ENCODE peak calls at places on chromosomes 3 and 15, in eight cellular contexts. J, G, M, Z, P, D, E and S are unnamed samples.

GRCh38 chr3:175585898-175586297 is 726.8 kb downstream of the NAALADL2 start:
- DNase-seq in J (no peak), G (no peak), M (no peak), Z (no peak), P (no peak), D (peak), E (no peak), S (no peak)

GRCh38 chr3:73024836-73025235 is 28.2 kb downstream of the PPP4R2 start:
- DNase-seq in J (no peak), G (no peak), M (no peak), Z (no peak), P (no peak), D (no peak), E (no peak), S (no peak)

GRCh38 chr3:146217324-146217723 is 33.6 kb downstream of the PLSCR4 start:
- DNase-seq in J (no peak), G (no peak), M (no peak), Z (no peak), P (no peak), D (peak), E (no peak), S (no peak)

GRCh38 chr3:43783987-43784639 is 93.4 kb downstream of the ABHD5 start:
- DNase-seq in J (no peak), G (no peak), M (no peak), Z (no peak), P (no peak), D (no peak), E (no peak), S (no peak)

GRCh38 chr3:125381743-125382142 is 6.6 kb upstream of the ZNF148 start:
- DNase-seq in J (no peak), G (no peak), M (no peak), Z (no peak), P (no peak), D (peak), E (peak), S (no peak)

GRCh38 chr15:62740141-62741004 is 302.2 kb upstream of the TPM1 start:
- DNase-seq in J (no peak), G (no peak), M (no peak), Z (peak), P (no peak), D (no peak), E (no peak), S (no peak)

GRCh38 chr15:73897441-73898261 is 24.3 kb downstream of the TBC1D21 start:
- DNase-seq in J (peak), G (peak), M (peak), Z (no peak), P (peak), D (peak), E (peak), S (peak)

GRCh38 chr3:12135029-12135634 is 23.6 kb downstream of the TIMP4 start:
- DNase-seq in J (peak), G (peak), M (peak), Z (peak), P (peak), D (peak), E (peak), S (peak)

GRCh38 chr3:159740054-159740453 is 248.6 kb upstream of the IL12A start:
- DNase-seq in J (no peak), G (no peak), M (no peak), Z (no peak), P (no peak), D (no peak), E (no peak), S (no peak)

GRCh38 chr15:76286231-76286879 is 24.9 kb downstream of the ETFA start:
- DNase-seq in J (no peak), G (no peak), M (peak), Z (no peak), P (no peak), D (peak), E (no peak), S (no peak)

GRCh38 chr3:66342717-66343373 is 122.0 kb downstream of the SLC25A26 start:
- DNase-seq in J (no peak), G (no peak), M (no peak), Z (no peak), P (no peak), D (no peak), E (no peak), S (no peak)

GRCh38 chr3:122092460-122093165 is 37.5 kb downstream of the CD86 start:
- DNase-seq in J (peak), G (peak), M (no peak), Z (no peak), P (peak), D (peak), E (no peak), S (peak)

GRCh38 chr3:43759297-43759782 is 68.6 kb downstream of the ABHD5 start:
- DNase-seq in J (peak), G (no peak), M (no peak), Z (no peak), P (no peak), D (peak), E (no peak), S (no peak)

GRCh38 chr3:71104090-71104489 is 479.4 kb downstream of the FOXP1 start:
- DNase-seq in J (no peak), G (no peak), M (no peak), Z (no peak), P (no peak), D (peak), E (no peak), S (no peak)

GRCh38 chr3:9023191-9023590 is 59.9 kb upstream of the RAD18 start:
- DNase-seq in J (no peak), G (no peak), M (no peak), Z (no peak), P (no peak), D (no peak), E (no peak), S (no peak)

GRCh38 chr15:48718646-48719045 is 73.1 kb upstream of the FBN1 start:
- DNase-seq in J (peak), G (no peak), M (no peak), Z (no peak), P (no peak), D (peak), E (no peak), S (no peak)

GRCh38 chr3:5479229-5479799 is 291.8 kb downstream of the EDEM1 start:
- DNase-seq in J (no peak), G (no peak), M (no peak), Z (no peak), P (peak), D (peak), E (no peak), S (no peak)

GRCh38 chr3:114519415-114519814 is 225.6 kb downstream of the TIGIT start:
- DNase-seq in J (peak), G (no peak), M (no peak), Z (no peak), P (no peak), D (peak), E (no peak), S (peak)

GRCh38 chr3:13850161-13850945 is 29.5 kb downstream of the WNT7A start:
- DNase-seq in J (no peak), G (no peak), M (no peak), Z (no peak), P (no peak), D (peak), E (no peak), S (peak)

GRCh38 chr3:78506581-78507195 is 1261.1 kb downstream of the ROBO1 start:
- DNase-seq in J (no peak), G (no peak), M (no peak), Z (no peak), P (no peak), D (no peak), E (no peak), S (no peak)

GRCh38 chr15:92733934-92734521 is 78.5 kb upstream of the FAM174B start:
- DNase-seq in J (peak), G (no peak), M (no peak), Z (no peak), P (no peak), D (peak), E (no peak), S (peak)

GRCh38 chr15:81297580-81298575 is 26.1 kb downstream of the STARD5 start:
- DNase-seq in J (no peak), G (peak), M (no peak), Z (no peak), P (peak), D (no peak), E (no peak), S (no peak)

DNA sequence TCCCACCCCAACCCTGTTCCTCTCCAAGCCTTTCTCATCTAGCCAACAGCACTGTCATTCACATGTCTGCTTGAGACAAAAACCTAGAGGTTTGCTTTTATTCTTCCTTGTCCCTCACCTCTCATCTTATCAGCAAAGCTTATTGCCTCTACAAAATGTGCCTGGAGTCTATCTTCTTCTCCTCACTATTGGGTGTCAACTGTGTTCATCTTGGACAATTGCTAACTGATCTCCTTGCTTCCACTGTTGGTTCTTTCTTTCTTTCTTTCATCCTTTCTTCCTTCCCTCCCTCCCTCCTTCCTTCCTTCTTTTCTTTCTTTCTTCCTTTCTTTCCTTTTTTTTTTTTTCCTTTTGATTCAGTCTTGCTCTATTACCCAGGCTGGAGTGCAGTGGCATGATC is 48.2 kb downstream of the FOXL2 start:
- DNase-seq in J (no peak), G (no peak), M (no peak), Z (no peak), P (no peak), D (no peak), E (no peak), S (no peak)
- H3K4me3 ChIP-seq in J (no peak), G (no peak), M (no peak), Z (no peak), P (no peak), D (no peak), E (no peak), S (no peak)

DNA sequence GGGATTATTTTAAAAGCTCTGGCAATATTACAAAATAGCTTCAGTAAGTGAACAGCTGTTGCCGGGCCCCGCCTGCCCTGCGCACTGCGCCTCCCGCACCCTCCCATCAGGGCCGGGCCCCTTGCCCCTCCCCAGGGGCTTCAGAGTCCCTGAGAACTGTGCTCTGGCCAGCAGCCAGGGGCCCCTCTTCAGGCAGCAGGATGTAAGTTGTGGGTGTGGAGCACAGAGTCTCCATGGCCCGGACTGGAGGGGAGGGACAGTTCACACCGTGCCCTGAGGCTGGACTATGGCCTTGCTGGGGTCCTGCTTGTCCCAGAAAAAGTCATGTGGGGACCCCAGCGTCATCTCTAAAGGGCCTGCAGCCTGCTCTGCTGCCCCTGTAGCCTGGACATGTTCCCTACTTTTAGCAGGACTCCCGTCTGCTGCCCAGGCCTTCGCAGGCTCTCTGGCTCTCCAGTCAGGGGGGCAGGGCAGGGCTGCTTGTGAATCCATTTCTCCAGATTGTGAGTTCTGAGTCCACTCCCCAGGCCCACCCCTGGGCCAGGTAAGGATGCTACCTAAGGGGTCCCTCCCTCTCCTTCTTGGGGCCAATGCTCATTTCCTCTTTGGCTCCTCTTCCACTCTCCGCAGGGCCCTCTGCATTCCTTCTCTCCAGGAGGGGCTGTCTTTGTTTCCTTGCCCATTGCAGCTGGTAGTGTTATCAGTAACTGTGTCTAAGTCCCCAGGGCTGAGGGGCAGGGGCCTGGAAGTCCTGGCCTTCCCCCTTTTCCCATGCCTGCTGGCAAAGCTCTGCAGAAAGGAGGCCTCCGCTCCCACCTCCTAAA is 12.8 kb upstream of the CACNA2D2 start:
- DNase-seq in J (peak), G (no peak), M (no peak), Z (peak), P (no peak), D (peak), E (no peak), S (peak)
- H3K4me3 ChIP-seq in J (peak), G (no peak), M (no peak), Z (peak), P (no peak), D (no peak), E (no peak), S (peak)

GRCh38 chr3:109572298-109572697 is 235.0 kb upstream of the DPPA4 start:
- DNase-seq in J (no peak), G (no peak), M (no peak), Z (no peak), P (no peak), D (no peak), E (no peak), S (no peak)
- H3K4me3 ChIP-seq in J (no peak), G (no peak), M (no peak), Z (no peak), P (no peak), D (no peak), E (no peak), S (no peak)

GRCh38 chr3:156285626-156286025 is 165.2 kb downstream of the KCNAB1 start:
- DNase-seq in J (no peak), G (no peak), M (no peak), Z (no peak), P (no peak), D (no peak), E (no peak), S (no peak)

GRCh38 chr3:156293566-156293965 is 173.2 kb downstream of the KCNAB1 start:
- DNase-seq in J (no peak), G (no peak), M (no peak), Z (no peak), P (no peak), D (no peak), E (no peak), S (no peak)

GRCh38 chr3:156291269-156292123 is 171.1 kb downstream of the KCNAB1 start:
- DNase-seq in J (peak), G (no peak), M (no peak), Z (no peak), P (peak), D (peak), E (no peak), S (no peak)

DNA sequence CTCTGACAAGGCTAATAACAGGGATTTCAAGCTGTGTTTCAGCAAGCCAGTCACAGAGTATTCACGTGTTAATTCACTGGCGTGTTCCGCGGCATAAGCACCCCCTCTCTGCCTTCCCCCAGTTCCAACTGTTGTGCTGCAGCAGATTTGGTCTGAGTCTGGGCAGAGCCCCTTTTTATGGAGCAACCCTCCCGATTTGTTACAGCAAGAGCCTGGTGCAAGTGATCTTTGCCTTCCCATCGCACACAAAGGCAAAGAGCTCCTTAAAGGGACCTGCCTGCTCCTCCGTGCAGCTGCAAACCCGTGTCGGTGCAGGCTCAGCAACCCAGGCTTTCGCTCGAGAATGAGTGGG is 170.5 kb downstream of the KCNAB1 start:
- DNase-seq in J (no peak), G (no peak), M (no peak), Z (no peak), P (no peak), D (no peak), E (no peak), S (no peak)
- H3K4me3 ChIP-seq in J (peak), G (no peak), M (no peak), Z (peak), P (no peak), D (peak), E (no peak), S (peak)

GRCh38 chr3:133886031-133886722 is 9.5 kb downstream of the RAB6B start:
- DNase-seq in J (no peak), G (no peak), M (no peak), Z (no peak), P (no peak), D (no peak), E (no peak), S (no peak)

GRCh38 chr3:133887075-133887950 is 8.4 kb downstream of the RAB6B start:
- DNase-seq in J (no peak), G (no peak), M (no peak), Z (no peak), P (no peak), D (no peak), E (no peak), S (peak)

GRCh38 chr3:133884547-133885240 is 11.0 kb downstream of the RAB6B start:
- DNase-seq in J (no peak), G (no peak), M (no peak), Z (no peak), P (no peak), D (no peak), E (no peak), S (no peak)

GRCh38 chr3:133883657-133884546 is 11.8 kb downstream of the RAB6B start:
- DNase-seq in J (no peak), G (no peak), M (no peak), Z (no peak), P (no peak), D (no peak), E (no peak), S (no peak)

GRCh38 chr3:133885241-133885711 is 10.4 kb downstream of the RAB6B start:
- DNase-seq in J (no peak), G (no peak), M (no peak), Z (no peak), P (no peak), D (no peak), E (no peak), S (no peak)
- H3K4me3 ChIP-seq in J (no peak), G (no peak), M (no peak), Z (no peak), P (no peak), D (no peak), E (no peak), S (no peak)

GRCh38 chr3:98979296-98979695 is 77.8 kb upstream of the DCBLD2 start:
- DNase-seq in J (no peak), G (no peak), M (no peak), Z (no peak), P (no peak), D (no peak), E (no peak), S (no peak)

GRCh38 chr3:98978068-98978811 is 76.7 kb upstream of the DCBLD2 start:
- DNase-seq in J (no peak), G (no peak), M (no peak), Z (no peak), P (no peak), D (no peak), E (no peak), S (no peak)

GRCh38 chr3:98982336-98982735 is 80.8 kb upstream of the DCBLD2 start:
- DNase-seq in J (no peak), G (no peak), M (no peak), Z (no peak), P (no peak), D (peak), E (no peak), S (no peak)

GRCh38 chr3:98984024-98984423 is 82.5 kb upstream of the DCBLD2 start:
- DNase-seq in J (no peak), G (no peak), M (no peak), Z (no peak), P (no peak), D (no peak), E (no peak), S (no peak)

GRCh38 chr3:98980915-98981596 is 79.6 kb upstream of the DCBLD2 start:
- DNase-seq in J (no peak), G (no peak), M (no peak), Z (no peak), P (no peak), D (peak), E (peak), S (no peak)
- H3K4me3 ChIP-seq in J (no peak), G (no peak), M (no peak), Z (no peak), P (no peak), D (peak), E (peak), S (no peak)

GRCh38 chr3:141853146-141853690 is 23.2 kb upstream of the ATP1B3 start:
- DNase-seq in J (no peak), G (no peak), M (no peak), Z (no peak), P (peak), D (peak), E (no peak), S (no peak)
- H3K4me3 ChIP-seq in J (no peak), G (no peak), M (no peak), Z (no peak), P (no peak), D (no peak), E (no peak), S (no peak)

DNA sequence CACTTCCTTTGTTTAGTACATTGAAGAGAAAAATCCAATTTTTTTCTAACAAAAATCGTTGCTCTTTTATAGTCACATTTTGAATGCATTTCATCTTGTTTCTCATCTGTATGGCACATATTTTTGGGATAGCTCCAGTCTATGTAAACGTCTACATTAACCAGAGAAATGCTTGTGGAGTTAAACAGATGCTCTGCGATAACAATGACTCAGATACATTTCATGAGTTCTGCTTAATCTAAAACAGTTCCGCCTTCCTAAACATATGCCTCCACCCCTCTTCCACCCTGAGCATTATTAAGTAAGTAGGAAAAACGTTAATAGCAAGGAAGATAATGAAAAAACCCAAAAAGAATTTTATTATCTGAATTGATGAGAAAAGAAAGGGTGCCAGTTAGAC is 396.1 kb downstream of the TUSC7 start:
- DNase-seq in J (no peak), G (no peak), M (no peak), Z (no peak), P (no peak), D (peak), E (no peak), S (no peak)
- H3K4me3 ChIP-seq in J (no peak), G (no peak), M (no peak), Z (no peak), P (no peak), D (peak), E (no peak), S (no peak)

DNA sequence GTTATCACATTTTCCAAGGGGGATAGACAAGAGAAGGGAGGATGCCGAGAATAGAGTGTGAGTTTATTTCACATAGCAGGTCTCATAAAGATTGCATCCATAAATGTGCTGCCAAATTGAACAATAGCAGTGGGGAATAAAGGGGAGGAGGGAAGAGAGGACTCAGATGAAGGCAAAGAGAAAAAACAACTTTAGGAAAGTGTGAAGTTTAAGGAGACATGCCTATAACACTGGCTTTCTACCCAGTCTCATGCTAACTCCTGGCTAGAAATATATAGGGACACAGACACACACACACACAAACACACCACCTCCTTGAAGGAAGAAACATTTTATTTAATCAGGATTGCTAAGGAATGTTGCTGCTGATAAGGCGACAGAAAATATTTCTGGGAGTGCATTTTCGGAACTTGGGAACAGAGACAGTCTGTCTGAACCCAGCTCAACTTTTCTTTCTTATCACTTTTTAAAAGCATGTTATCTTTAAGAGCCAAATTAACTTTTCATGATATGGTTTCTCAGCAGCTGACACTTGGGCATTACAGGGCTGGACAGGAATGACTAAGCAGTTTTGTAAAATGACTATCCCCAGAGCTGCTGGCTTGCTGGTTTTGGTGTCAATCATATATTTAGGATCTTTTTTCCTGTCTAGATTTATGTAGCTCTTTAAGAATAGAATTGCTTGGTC is 402.6 kb downstream of the RBMS3 start:
- DNase-seq in J (no peak), G (no peak), M (no peak), Z (no peak), P (no peak), D (peak), E (peak), S (no peak)
- H3K4me3 ChIP-seq in J (no peak), G (no peak), M (no peak), Z (no peak), P (no peak), D (no peak), E (no peak), S (no peak)